ENCODE peak calls at places on chromosomes 16 and 17, in four cellular contexts. Z is activated T-helper 1 cell treated with anti-CD3 and anti-CD28 coated beads, Interleukin-2, amount 50 U/mL, for 16 hours; H is AG08395; O is kidney glomerular epithelial cell. M is an unnamed sample.

GRCh38 chr16:84543931-84544776 is 39.7 kb upstream of the MEAK7 start:
- DNase-seq in Z (no peak), O (peak), H (no peak), M (no peak)

GRCh38 chr16:87033021-87033471 is 284.1 kb downstream of the C16orf95 start:
- DNase-seq in Z (no peak), H (no peak), O (no peak), M (no peak)

GRCh38 chr16:60203525-60204124 is 1469.5 kb upstream of the GOT2 start:
- DNase-seq in H (peak), Z (no peak), O (no peak), M (no peak)

GRCh38 chr17:61389670-61390478 is 9.8 kb upstream of the TBX2 start:
- DNase-seq in Z (no peak), O (no peak), H (peak), M (no peak)

GRCh38 chr16:3934491-3935185 is 54.1 kb upstream of the CREBBP start:
- DNase-seq in O (no peak), H (no peak), Z (no peak), M (no peak)

GRCh38 chr16:24520983-24521382 is 18.4 kb upstream of the RBBP6 start:
- DNase-seq in O (no peak), H (no peak), Z (no peak), M (no peak)

GRCh38 chr16:20317117-20317516 is 10.2 kb downstream of the GP2 start:
- DNase-seq in Z (no peak), H (no peak), O (no peak), M (no peak)

GRCh38 chr17:75778861-75779249 is 5.8 kb upstream of the UNK start:
- DNase-seq in O (no peak), Z (no peak), H (no peak), M (peak)

GRCh38 chr16:6132121-6132520 is 1034.5 kb upstream of the EEF2KMT start:
- DNase-seq in O (no peak), Z (no peak), H (no peak), M (no peak)

GRCh38 chr17:14209215-14209614 is 27.4 kb downstream of the CDRT15 start:
- DNase-seq in H (no peak), Z (no peak), O (no peak), M (no peak)

GRCh38 chr17:45029758-45030423 is 21.5 kb downstream of the DCAKD start:
- DNase-seq in H (no peak), O (no peak), Z (no peak), M (no peak)

GRCh38 chr17:52823155-52823554 is 664.6 kb upstream of the CA10 start:
- DNase-seq in Z (no peak), H (no peak), O (no peak), M (no peak)

GRCh38 chr16:28258571-28258970 is 33.8 kb upstream of the SBK1 start:
- DNase-seq in O (peak), Z (no peak), H (peak), M (no peak)

GRCh38 chr17:79028496-79029326 is 4.7 kb downstream of the C1QTNF1 start:
- DNase-seq in H (no peak), Z (no peak), O (no peak), M (no peak)

GRCh38 chr16:30782486-30783279 is 4.3 kb downstream of the ZNF629 start:
- DNase-seq in O (no peak), Z (no peak), H (no peak), M (no peak)

GRCh38 chr17:21512307-21513011 is 136.3 kb downstream of the KCNJ12 start:
- DNase-seq in Z (no peak), H (no peak), O (no peak), M (no peak)

GRCh38 chr16:79211581-79211980 is 389.0 kb downstream of the MAF start:
- DNase-seq in O (no peak), H (no peak), Z (no peak), M (no peak)

GRCh38 chr17:81950501-81950900 is 3.5 kb upstream of the MYADML2 start:
- DNase-seq in H (no peak), Z (no peak), O (no peak), M (no peak)

GRCh38 chr17:44967907-44968224 is 237 bp downstream of the C1QL1 start:
- DNase-seq in H (no peak), Z (no peak), O (no peak), M (no peak)

GRCh38 chr16:83233153-83233552 is 574.6 kb upstream of the HSBP1 start:
- DNase-seq in H (no peak), Z (no peak), O (no peak), M (no peak)

GRCh38 chr17:53353919-53354351 is 468.8 kb upstream of the KIF2B start:
- DNase-seq in H (no peak), Z (no peak), O (no peak), M (no peak)

GRCh38 chr16:15950167-15950854 is 895 bp downstream of the ABCC1 start:
- DNase-seq in Z (no peak), O (peak), H (peak), M (no peak)

GRCh38 chr16:85617948-85618347 is 4.8 kb downstream of the GSE1 start:
- DNase-seq in H (no peak), O (no peak), Z (no peak), M (no peak)

GRCh38 chr17:37037590-37038155 is 88.9 kb downstream of the AATF start:
- DNase-seq in Z (no peak), O (no peak), H (no peak), M (no peak)

GRCh38 chr17:1414001-1414574 is 14.1 kb upstream of the YWHAE start:
- DNase-seq in Z (no peak), O (no peak), H (no peak), M (no peak)

GRCh38 chr17:67993998-67994361 is 2.3 kb downstream of the C17orf58 start:
- DNase-seq in H (no peak), Z (no peak), O (no peak), M (no peak)

GRCh38 chr16:57559075-57559790 is 16.8 kb downstream of the ADGRG5 start:
- DNase-seq in O (no peak), Z (no peak), H (no peak), M (no peak)

GRCh38 chr17:14320098-14320497 is 19.2 kb downstream of the HS3ST3B1 start:
- DNase-seq in O (no peak), H (no peak), Z (no peak), M (no peak)

GRCh38 chr17:62085511-62086408 is 20.7 kb upstream of the MED13 start:
- DNase-seq in Z (no peak), O (no peak), H (peak), M (no peak)

GRCh38 chr16:20262248-20262647 is 65.1 kb downstream of the GP2 start:
- DNase-seq in H (no peak), Z (no peak), O (no peak), M (no peak)

GRCh38 chr16:83912152-83912948 is 13.4 kb downstream of the MLYCD start:
- DNase-seq in H (no peak), O (no peak), Z (no peak), M (no peak)

GRCh38 chr17:28384281-28385036 is 13.0 kb downstream of the SARM1 start:
- DNase-seq in H (no peak), Z (peak), O (peak), M (peak)

GRCh38 chr17:81109957-81110356 is 55.4 kb upstream of the PVALEF start:
- DNase-seq in Z (no peak), H (no peak), O (no peak), M (no peak)

GRCh38 chr16:13835935-13836334 is 84.0 kb upstream of the ERCC4 start:
- DNase-seq in H (no peak), Z (no peak), O (no peak), M (no peak)

M was measured in activated naive CD4-positive, alpha-beta T cell.